ENCODE peak calls at places on chromosomes 16 and 17, in ten cellular contexts. I, U, V, T, K, R, M, Y, S and F are unnamed samples.

GRCh38 chr17:15431766-15432165 is 35.7 kb downstream of the CDRT4 start:
- DNase-seq in M (no peak), T (no peak), S (no peak), U (no peak), I (no peak), R (no peak), V (no peak), Y (no peak), K (no peak), F (no peak)

GRCh38 chr17:44384823-44385286 is 4.6 kb downstream of the ITGA2B start:
- DNase-seq in T (no peak), R (peak), S (no peak), I (no peak), Y (no peak), M (no peak), U (no peak), K (no peak), V (no peak), F (no peak)

GRCh38 chr17:73585583-73585982 is 58.7 kb downstream of the SDK2 start:
- DNase-seq in M (no peak), V (no peak), R (no peak), Y (no peak), K (no peak), S (no peak), U (no peak), T (no peak), I (no peak), F (no peak)

GRCh38 chr16:12588510-12588909 is 215.2 kb downstream of the CPPED1 start:
- DNase-seq in Y (no peak), T (no peak), M (no peak), R (no peak), U (no peak), K (no peak), I (no peak), V (no peak), S (no peak), F (no peak)

GRCh38 chr17:7929158-7930029 is at the start of gene KCNAB3:
- DNase-seq in K (no peak), U (no peak), V (peak), S (no peak), I (peak), Y (no peak), R (peak), M (no peak), T (no peak), F (peak)

GRCh38 chr16:85712841-85713240 is 24.1 kb upstream of the GINS2 start:
- DNase-seq in M (no peak), V (no peak), K (no peak), S (no peak), T (no peak), R (no peak), Y (no peak), I (no peak), U (no peak), F (no peak)

GRCh38 chr16:27703545-27703944 is 153.6 kb downstream of the KATNIP start:
- DNase-seq in U (no peak), T (no peak), K (no peak), I (no peak), V (no peak), S (no peak), R (no peak), Y (no peak), M (no peak), F (no peak)

GRCh38 chr17:77153487-77153886 is 12.7 kb downstream of the SEC14L1 start:
- DNase-seq in V (no peak), K (no peak), I (no peak), M (no peak), Y (no peak), R (no peak), U (no peak), S (no peak), T (no peak), F (no peak)

DNA sequence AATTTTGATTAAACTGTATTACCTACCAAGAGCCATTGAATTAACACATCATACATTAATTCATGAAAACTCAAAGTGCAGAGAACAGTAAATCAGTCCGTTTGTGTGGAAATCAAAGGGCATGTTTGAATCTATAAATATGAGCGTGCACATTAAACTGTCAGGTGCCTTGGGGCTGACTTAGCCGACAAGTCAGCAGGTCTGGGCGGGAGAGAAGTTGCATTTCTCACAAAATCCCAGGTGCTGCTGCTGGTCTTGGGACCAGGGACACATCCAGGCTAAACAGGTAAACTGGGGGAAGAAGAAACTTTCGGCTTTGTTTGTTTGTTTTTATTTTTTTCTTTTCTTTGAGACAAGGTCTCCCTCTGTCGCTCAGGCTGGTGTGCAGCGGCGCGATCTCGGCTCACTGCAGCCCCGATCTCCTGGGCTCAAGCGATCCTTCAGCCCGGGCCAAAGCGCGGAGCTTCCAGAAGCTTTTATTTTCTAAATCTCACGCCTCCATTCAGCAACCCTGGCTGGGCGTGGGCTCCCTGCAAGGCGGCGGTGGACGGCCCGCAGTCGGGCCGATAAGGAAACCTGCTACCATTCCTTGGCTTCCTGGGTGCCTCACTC is 213.9 kb downstream of the MRTFB start:
- DNase-seq in M (no peak), I (peak), T (peak), Y (peak), V (peak), R (no peak), K (peak), S (no peak), U (peak), F (no peak)
- TF ChIP-seq CTCF in M (no peak), I (peak), T (peak), Y (peak), V (no peak), R (peak), K (peak), S (peak), U (no peak), F (no peak)

GRCh38 chr17:63405020-63405419 is 41.1 kb downstream of the CYB561 start:
- DNase-seq in M (no peak), R (no peak), T (no peak), I (no peak), U (no peak), Y (no peak), S (no peak), K (no peak), V (no peak), F (no peak)

GRCh38 chr17:63402808-63403207 is 43.3 kb downstream of the CYB561 start:
- DNase-seq in I (no peak), V (no peak), K (no peak), S (no peak), M (no peak), Y (no peak), T (no peak), R (no peak), U (no peak), F (no peak)

GRCh38 chr17:63406689-63407330 is 39.3 kb downstream of the CYB561 start:
- DNase-seq in V (peak), R (no peak), S (peak), I (peak), Y (no peak), U (peak), M (peak), T (peak), K (peak), F (peak)

GRCh38 chr17:63407741-63408330 is 38.3 kb downstream of the CYB561 start:
- DNase-seq in V (no peak), T (no peak), U (no peak), S (no peak), Y (no peak), M (no peak), I (no peak), R (no peak), K (no peak), F (no peak)

GRCh38 chr17:63405741-63406261 is 40.3 kb downstream of the CYB561 start:
- DNase-seq in M (no peak), U (no peak), T (no peak), R (no peak), Y (no peak), I (peak), K (peak), V (no peak), S (no peak), F (no peak)
- TF ChIP-seq CTCF in M (no peak), U (no peak), T (peak), R (peak), Y (peak), I (peak), K (no peak), V (peak), S (peak), F (peak)

GRCh38 chr17:19718613-19719364 is 2.4 kb upstream of the SLC47A2 start:
- DNase-seq in V (peak), K (no peak), M (no peak), S (no peak), T (no peak), R (no peak), I (no peak), Y (no peak), U (no peak), F (no peak)
- TF ChIP-seq CTCF in V (no peak), K (no peak), M (no peak), S (no peak), T (peak), R (no peak), I (peak), Y (no peak), U (no peak), F (no peak)

GRCh38 chr17:2042355-2042929 is 620 bp downstream of the OVCA2 start:
- DNase-seq in K (no peak), T (no peak), Y (no peak), R (no peak), U (no peak), I (peak), M (no peak), V (peak), S (no peak), F (no peak)

GRCh38 chr17:2040219-2040827 is 1.5 kb upstream of the OVCA2 start:
- DNase-seq in V (no peak), Y (no peak), T (no peak), R (no peak), I (no peak), M (no peak), K (no peak), U (no peak), S (no peak), F (no peak)

GRCh38 chr17:2043785-2044184 is 2.0 kb downstream of the OVCA2 start:
- DNase-seq in M (no peak), R (no peak), V (no peak), T (no peak), U (no peak), S (no peak), Y (no peak), I (peak), K (peak), F (no peak)

GRCh38 chr17:2040942-2041560 is 771 bp upstream of the OVCA2 start:
- DNase-seq in U (no peak), K (no peak), M (no peak), T (no peak), V (no peak), I (no peak), S (no peak), Y (no peak), R (no peak), F (no peak)

GRCh38 chr17:2041561-2042354 is at the start of gene OVCA2:
- DNase-seq in T (peak), S (peak), Y (peak), M (peak), R (peak), V (peak), I (peak), K (peak), U (peak), F (peak)
- TF ChIP-seq CTCF in T (peak), S (peak), Y (peak), M (peak), R (peak), V (peak), I (peak), K (no peak), U (no peak), F (peak)